ENCODE peak calls at places on chromosomes 2 and 18, in nine cellular contexts. One of them, this sample, is unnamed.
A peak's percentile ranks its signal among the peaks of the same experiment; 100 is the strongest.

GRCh38 chr2:215917953-215918620 is 95.3 kb downstream of the MREG start:
- DNase-seq in stomach: no peak
- DNase-seq in hepatocyte: peak; percentile 31
- DNase-seq in AG10803: peak; percentile 65
- DNase-seq in adrenal gland: no peak
- DNase-seq in HCT116: no peak
- DNase-seq in SJSA1: no peak
- DNase-seq in breast epithelium: no peak
- DNase-seq in WERI-Rb-1: no peak
- DNase-seq in this sample: no peak

GRCh38 chr2:56334622-56335021 is 150.8 kb downstream of the CCDC85A start:
- DNase-seq in stomach: no peak
- DNase-seq in hepatocyte: no peak
- DNase-seq in AG10803: peak; percentile 53
- DNase-seq in adrenal gland: no peak
- DNase-seq in HCT116: no peak
- DNase-seq in SJSA1: no peak
- DNase-seq in breast epithelium: no peak
- DNase-seq in WERI-Rb-1: no peak
- DNase-seq in this sample: no peak

GRCh38 chr2:240431276-240431662 is 4.2 kb upstream of the GPC1 start:
- DNase-seq in stomach: peak; percentile 17
- DNase-seq in hepatocyte: no peak
- DNase-seq in AG10803: no peak
- DNase-seq in adrenal gland: peak; percentile 14
- DNase-seq in HCT116: no peak
- DNase-seq in SJSA1: peak; percentile 41
- DNase-seq in breast epithelium: no peak
- DNase-seq in WERI-Rb-1: peak; percentile 11
- DNase-seq in this sample: peak; percentile 24

GRCh38 chr2:240922982-240923537 is 16.9 kb downstream of the CROCC2 start:
- DNase-seq in stomach: peak; percentile 18
- DNase-seq in hepatocyte: no peak
- DNase-seq in AG10803: no peak
- DNase-seq in adrenal gland: peak; percentile 11
- DNase-seq in HCT116: no peak
- DNase-seq in SJSA1: peak; percentile 44
- DNase-seq in breast epithelium: no peak
- DNase-seq in WERI-Rb-1: peak; percentile 6
- DNase-seq in this sample: peak; percentile 32

GRCh38 chr2:75500633-75501032 is 60.1 kb downstream of the EVA1A start:
- DNase-seq in stomach: no peak
- DNase-seq in hepatocyte: no peak
- DNase-seq in AG10803: peak; percentile 38
- DNase-seq in adrenal gland: no peak
- DNase-seq in HCT116: no peak
- DNase-seq in SJSA1: no peak
- DNase-seq in breast epithelium: no peak
- DNase-seq in WERI-Rb-1: no peak
- DNase-seq in this sample: no peak

GRCh38 chr2:71798266-71799012 is 345.1 kb downstream of the DYSF start:
- DNase-seq in stomach: no peak
- DNase-seq in hepatocyte: peak; percentile 63
- DNase-seq in AG10803: peak; percentile 31
- DNase-seq in adrenal gland: peak; percentile 25
- DNase-seq in HCT116: peak; percentile 34
- DNase-seq in SJSA1: peak; percentile 55
- DNase-seq in breast epithelium: no peak
- DNase-seq in WERI-Rb-1: peak; percentile 73
- DNase-seq in this sample: no peak

GRCh38 chr2:217978536-217979150 is 24.2 kb downstream of the TNS1 start:
- DNase-seq in stomach: peak; percentile 39
- DNase-seq in hepatocyte: peak; percentile 66
- DNase-seq in AG10803: no peak
- DNase-seq in adrenal gland: peak; percentile 55
- DNase-seq in HCT116: no peak
- DNase-seq in SJSA1: no peak
- DNase-seq in breast epithelium: no peak
- DNase-seq in WERI-Rb-1: no peak
- DNase-seq in this sample: no peak

GRCh38 chr2:183455056-183455455 is 330.8 kb downstream of the NUP35 start:
- DNase-seq in stomach: no peak
- DNase-seq in hepatocyte: no peak
- DNase-seq in AG10803: no peak
- DNase-seq in adrenal gland: no peak
- DNase-seq in HCT116: no peak
- DNase-seq in SJSA1: no peak
- DNase-seq in breast epithelium: no peak
- DNase-seq in WERI-Rb-1: no peak
- DNase-seq in this sample: no peak

GRCh38 chr2:109247340-109247739 is 118.3 kb downstream of the SH3RF3 start:
- DNase-seq in stomach: no peak
- DNase-seq in hepatocyte: peak; percentile 42
- DNase-seq in AG10803: no peak
- DNase-seq in adrenal gland: no peak
- DNase-seq in HCT116: no peak
- DNase-seq in SJSA1: no peak
- DNase-seq in breast epithelium: no peak
- DNase-seq in WERI-Rb-1: no peak
- DNase-seq in this sample: no peak

GRCh38 chr2:196967126-196967525 is 40.6 kb upstream of the PGAP1 start:
- DNase-seq in stomach: no peak
- DNase-seq in hepatocyte: no peak
- DNase-seq in AG10803: peak; percentile 36
- DNase-seq in adrenal gland: no peak
- DNase-seq in HCT116: no peak
- DNase-seq in SJSA1: no peak
- DNase-seq in breast epithelium: no peak
- DNase-seq in WERI-Rb-1: no peak
- DNase-seq in this sample: no peak

GRCh38 chr2:200300650-200301314 is 5.7 kb upstream of the SPATS2L start:
- DNase-seq in stomach: no peak
- DNase-seq in hepatocyte: peak; percentile 54
- DNase-seq in AG10803: peak; percentile 49
- DNase-seq in adrenal gland: no peak
- DNase-seq in HCT116: peak; percentile 68
- DNase-seq in SJSA1: peak; percentile 56
- DNase-seq in breast epithelium: peak; percentile 47
- DNase-seq in WERI-Rb-1: no peak
- DNase-seq in this sample: no peak

GRCh38 chr2:144431384-144431783 is 88.5 kb downstream of the ZEB2 start:
- DNase-seq in stomach: no peak
- DNase-seq in hepatocyte: no peak
- DNase-seq in AG10803: no peak
- DNase-seq in adrenal gland: no peak
- DNase-seq in HCT116: no peak
- DNase-seq in SJSA1: no peak
- DNase-seq in breast epithelium: no peak
- DNase-seq in WERI-Rb-1: no peak
- DNase-seq in this sample: no peak

GRCh38 chr2:30139131-30139870 is 7.5 kb upstream of the YPEL5 start:
- DNase-seq in stomach: no peak
- DNase-seq in hepatocyte: no peak
- DNase-seq in AG10803: no peak
- DNase-seq in adrenal gland: no peak
- DNase-seq in HCT116: no peak
- DNase-seq in SJSA1: no peak
- DNase-seq in breast epithelium: no peak
- DNase-seq in WERI-Rb-1: no peak
- DNase-seq in this sample: no peak

GRCh38 chr2:28621172-28622100 is 125.6 kb downstream of the PLB1 start:
- DNase-seq in stomach: peak; percentile 81
- DNase-seq in hepatocyte: peak; percentile 93
- DNase-seq in AG10803: peak; percentile 92
- DNase-seq in adrenal gland: peak; percentile 57
- DNase-seq in HCT116: peak; percentile 58
- DNase-seq in SJSA1: peak; percentile 75
- DNase-seq in breast epithelium: peak; percentile 81
- DNase-seq in WERI-Rb-1: peak; percentile 45
- DNase-seq in this sample: peak; percentile 84

GRCh38 chr2:111903930-111904439 is 5.6 kb downstream of the MERTK start:
- DNase-seq in stomach: no peak
- DNase-seq in hepatocyte: no peak
- DNase-seq in AG10803: no peak
- DNase-seq in adrenal gland: no peak
- DNase-seq in HCT116: no peak
- DNase-seq in SJSA1: no peak
- DNase-seq in breast epithelium: no peak
- DNase-seq in WERI-Rb-1: no peak
- DNase-seq in this sample: no peak

GRCh38 chr2:33307659-33308311 is 168.7 kb upstream of the RASGRP3 start:
- DNase-seq in stomach: no peak
- DNase-seq in hepatocyte: no peak
- DNase-seq in AG10803: no peak
- DNase-seq in adrenal gland: no peak
- DNase-seq in HCT116: no peak
- DNase-seq in SJSA1: no peak
- DNase-seq in breast epithelium: no peak
- DNase-seq in WERI-Rb-1: no peak
- DNase-seq in this sample: no peak

GRCh38 chr2:9206991-9207640 is 504 bp downstream of the ASAP2 start:
- DNase-seq in stomach: no peak
- DNase-seq in hepatocyte: no peak
- DNase-seq in AG10803: peak; percentile 34
- DNase-seq in adrenal gland: no peak
- DNase-seq in HCT116: no peak
- DNase-seq in SJSA1: no peak
- DNase-seq in breast epithelium: no peak
- DNase-seq in WERI-Rb-1: peak; percentile 50
- DNase-seq in this sample: no peak

GRCh38 chr2:221494556-221494955 is 77.5 kb downstream of the EPHA4 start:
- DNase-seq in stomach: no peak
- DNase-seq in hepatocyte: no peak
- DNase-seq in AG10803: no peak
- DNase-seq in adrenal gland: no peak
- DNase-seq in HCT116: peak; percentile 8
- DNase-seq in SJSA1: no peak
- DNase-seq in breast epithelium: no peak
- DNase-seq in WERI-Rb-1: no peak
- DNase-seq in this sample: no peak

GRCh38 chr18:70420151-70420898 is 131.5 kb downstream of the SOCS6 start:
- DNase-seq in stomach: no peak
- DNase-seq in hepatocyte: no peak
- DNase-seq in AG10803: peak; percentile 91
- DNase-seq in adrenal gland: no peak
- DNase-seq in HCT116: no peak
- DNase-seq in SJSA1: peak; percentile 19
- DNase-seq in breast epithelium: no peak
- DNase-seq in WERI-Rb-1: no peak
- DNase-seq in this sample: no peak

GRCh38 chr2:173964565-173965371 is 405 bp downstream of the SP3 start:
- DNase-seq in stomach: peak; percentile 85
- DNase-seq in hepatocyte: peak; percentile 93
- DNase-seq in AG10803: peak; percentile 89
- DNase-seq in adrenal gland: peak; percentile 94
- DNase-seq in HCT116: no peak
- DNase-seq in SJSA1: peak; percentile 96
- DNase-seq in breast epithelium: peak; percentile 80
- DNase-seq in WERI-Rb-1: peak; percentile 94
- DNase-seq in this sample: peak; percentile 96
- H3K4me3 ChIP-seq in stomach: peak overlapping the region; percentile 91
- H3K4me3 ChIP-seq in hepatocyte: peak overlapping the region; percentile 69
- H3K4me3 ChIP-seq in AG10803: peak overlapping the region; percentile 88
- H3K4me3 ChIP-seq in adrenal gland: peak overlapping the region; percentile 93
- H3K4me3 ChIP-seq in HCT116: peak overlapping the region; percentile 81
- H3K4me3 ChIP-seq in SJSA1: peak overlapping the region; percentile 65
- H3K4me3 ChIP-seq in breast epithelium: peak overlapping the region; percentile 83
- H3K4me3 ChIP-seq in WERI-Rb-1: peak overlapping the region; percentile 95
- H3K4me3 ChIP-seq in this sample: peak overlapping the region; percentile 96

GRCh38 chr2:85324639-85325465 is 2.9 kb downstream of the TGOLN2 start:
- DNase-seq in stomach: no peak
- DNase-seq in hepatocyte: peak; percentile 74
- DNase-seq in AG10803: no peak
- DNase-seq in adrenal gland: no peak
- DNase-seq in HCT116: no peak
- DNase-seq in SJSA1: no peak
- DNase-seq in breast epithelium: no peak
- DNase-seq in WERI-Rb-1: no peak
- DNase-seq in this sample: no peak
- H3K4me3 ChIP-seq in stomach: peak overlapping the region; percentile 79
- H3K4me3 ChIP-seq in hepatocyte: no peak overlapping the region
- H3K4me3 ChIP-seq in AG10803: peak overlapping the region; percentile 95
- H3K4me3 ChIP-seq in adrenal gland: no peak overlapping the region
- H3K4me3 ChIP-seq in HCT116: no peak overlapping the region
- H3K4me3 ChIP-seq in SJSA1: peak overlapping the region; percentile 62
- H3K4me3 ChIP-seq in breast epithelium: peak overlapping the region; percentile 81
- H3K4me3 ChIP-seq in WERI-Rb-1: no peak overlapping the region
- H3K4me3 ChIP-seq in this sample: peak overlapping the region; percentile 86

GRCh38 chr2:78780864-78781583 is 244.5 kb upstream of the REG3G start:
- DNase-seq in stomach: no peak
- DNase-seq in hepatocyte: no peak
- DNase-seq in AG10803: no peak
- DNase-seq in adrenal gland: no peak
- DNase-seq in HCT116: no peak
- DNase-seq in SJSA1: no peak
- DNase-seq in breast epithelium: no peak
- DNase-seq in WERI-Rb-1: no peak
- DNase-seq in this sample: no peak

GRCh38 chr2:78778756-78779510 is 246.6 kb upstream of the REG3G start:
- DNase-seq in stomach: no peak
- DNase-seq in hepatocyte: no peak
- DNase-seq in AG10803: no peak
- DNase-seq in adrenal gland: no peak
- DNase-seq in HCT116: no peak
- DNase-seq in SJSA1: no peak
- DNase-seq in breast epithelium: no peak
- DNase-seq in WERI-Rb-1: no peak
- DNase-seq in this sample: peak; percentile 74

GRCh38 chr2:78780321-78780720 is 245.2 kb upstream of the REG3G start:
- DNase-seq in stomach: no peak
- DNase-seq in hepatocyte: no peak
- DNase-seq in AG10803: no peak
- DNase-seq in adrenal gland: no peak
- DNase-seq in HCT116: no peak
- DNase-seq in SJSA1: no peak
- DNase-seq in breast epithelium: no peak
- DNase-seq in WERI-Rb-1: no peak
- DNase-seq in this sample: no peak

DNA sequence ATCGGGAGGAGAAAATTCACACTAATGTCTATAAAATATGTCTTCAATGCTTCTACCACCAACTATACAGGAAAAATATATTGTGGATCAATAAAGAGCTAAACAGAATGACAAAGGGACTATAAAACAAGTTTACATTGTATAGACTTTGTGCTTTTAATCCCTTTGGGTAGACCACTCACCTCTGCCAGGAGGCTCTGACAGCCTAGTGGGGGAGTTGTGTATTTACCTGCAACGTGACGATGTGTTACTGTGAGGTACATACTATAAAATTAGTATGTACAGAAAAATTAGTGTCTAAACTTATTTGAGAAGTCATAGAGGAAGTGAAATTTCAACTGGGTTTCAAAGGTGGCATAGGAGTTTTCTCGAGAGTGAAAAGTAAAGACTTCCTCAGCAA is 243.3 kb upstream of the REG3G start:
- DNase-seq in stomach: no peak
- DNase-seq in hepatocyte: no peak
- DNase-seq in AG10803: no peak
- DNase-seq in adrenal gland: no peak
- DNase-seq in HCT116: no peak
- DNase-seq in SJSA1: no peak
- DNase-seq in breast epithelium: no peak
- DNase-seq in WERI-Rb-1: no peak
- DNase-seq in this sample: no peak
- H3K4me3 ChIP-seq in stomach: no peak overlapping the region
- H3K4me3 ChIP-seq in hepatocyte: no peak overlapping the region
- H3K4me3 ChIP-seq in AG10803: no peak overlapping the region
- H3K4me3 ChIP-seq in adrenal gland: no peak overlapping the region
- H3K4me3 ChIP-seq in HCT116: no peak overlapping the region
- H3K4me3 ChIP-seq in SJSA1: no peak overlapping the region
- H3K4me3 ChIP-seq in breast epithelium: no peak overlapping the region
- H3K4me3 ChIP-seq in WERI-Rb-1: no peak overlapping the region
- H3K4me3 ChIP-seq in this sample: no peak overlapping the region

GRCh38 chr2:11754705-11755026 is 8.2 kb downstream of the LPIN1 start:
- DNase-seq in stomach: no peak
- DNase-seq in hepatocyte: no peak
- DNase-seq in AG10803: no peak
- DNase-seq in adrenal gland: no peak
- DNase-seq in HCT116: no peak
- DNase-seq in SJSA1: no peak
- DNase-seq in breast epithelium: no peak
- DNase-seq in WERI-Rb-1: no peak
- DNase-seq in this sample: no peak
- H3K4me3 ChIP-seq in stomach: no peak overlapping the region
- H3K4me3 ChIP-seq in hepatocyte: no peak overlapping the region
- H3K4me3 ChIP-seq in AG10803: no peak overlapping the region
- H3K4me3 ChIP-seq in adrenal gland: no peak overlapping the region
- H3K4me3 ChIP-seq in HCT116: peak overlapping the region; percentile 23
- H3K4me3 ChIP-seq in SJSA1: no peak overlapping the region
- H3K4me3 ChIP-seq in breast epithelium: no peak overlapping the region
- H3K4me3 ChIP-seq in WERI-Rb-1: no peak overlapping the region
- H3K4me3 ChIP-seq in this sample: no peak overlapping the region

This sample was measured in left lung.